ENCODE peak calls at places on chromosomes 11 and 22, in seven cellular contexts. Z is GM12878, J is Panc1, S is H1, R is SK-N-SH, Q is HepG2, T is K562. D is an unnamed sample.

GRCh38 chr22:19772673-19773469 is 12.3 kb downstream of the TBX1 start:
- DNase-seq in T (peak; percentile 69), Z (peak; percentile 61), R (no peak), J (no peak), Q (no peak), S (no peak), D (no peak)

GRCh38 chr11:77039491-77040400 is 5.5 kb downstream of the B3GNT6 start:
- DNase-seq in S (no peak), J (no peak), Q (no peak), R (peak; percentile 81), Z (no peak), T (no peak), D (no peak)

GRCh38 chr11:23991140-23991539 is 505.7 kb upstream of the LUZP2 start:
- DNase-seq in Q (no peak), T (no peak), S (no peak), Z (no peak), R (no peak), J (no peak), D (no peak)

GRCh38 chr11:103222801-103223200 is 113.6 kb downstream of the DYNC2H1 start:
- DNase-seq in T (no peak), J (no peak), S (no peak), Q (no peak), R (no peak), Z (no peak), D (no peak)

GRCh38 chr11:130671801-130672700 is 223.6 kb downstream of the ADAMTS15 start:
- DNase-seq in R (peak; percentile 44), S (no peak), J (no peak), Q (no peak), T (no peak), Z (no peak), D (no peak)

GRCh38 chr11:16925495-16926065 is 88.6 kb downstream of the PLEKHA7 start:
- DNase-seq in Q (peak; percentile 64), R (peak; percentile 85), J (no peak), Z (no peak), S (peak; percentile 61), T (no peak), D (peak; percentile 29)

GRCh38 chr11:1070594-1071462 is 3.8 kb upstream of the MUC2 start:
- DNase-seq in Z (no peak), R (no peak), Q (no peak), J (no peak), T (no peak), S (no peak), D (no peak)

GRCh38 chr11:61914471-61915171 is 2.7 kb downstream of the RAB3IL1 start:
- DNase-seq in J (no peak), S (no peak), T (no peak), Q (no peak), R (peak; percentile 14), Z (no peak), D (no peak)

GRCh38 chr11:111601636-111601978 is 642 bp upstream of the SIK2 start:
- DNase-seq in Q (no peak), S (no peak), T (no peak), J (no peak), Z (no peak), R (no peak), D (no peak)

GRCh38 chr11:27357250-27357649 is 5.8 kb downstream of the CCDC34 start:
- DNase-seq in Z (no peak), S (no peak), R (no peak), Q (no peak), T (no peak), J (no peak), D (no peak)

DNA sequence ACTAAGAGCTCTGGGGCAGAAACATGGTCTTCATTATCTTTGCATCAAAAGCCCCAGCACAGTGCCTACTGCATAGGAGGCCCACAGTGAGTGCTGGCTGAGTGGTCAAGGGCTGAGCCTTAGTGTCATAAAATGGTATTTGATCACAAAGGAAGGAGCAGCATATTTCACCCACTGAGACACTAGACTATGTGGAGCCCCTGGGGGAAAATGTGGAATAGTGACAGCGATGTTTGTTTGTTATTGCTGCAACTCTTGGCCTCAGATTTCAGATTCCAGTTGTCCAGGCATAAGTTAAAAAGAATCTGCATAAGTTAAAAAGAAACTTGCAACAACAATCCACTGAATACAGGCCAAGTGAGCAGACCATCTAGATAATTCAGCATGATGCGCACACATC is 7.0 kb downstream of the KIRREL3 start:
- DNase-seq in Q (no peak), T (no peak), Z (no peak), S (no peak), J (no peak), R (no peak), D (no peak)
- TF ChIP-seq SIN3A in Q (no peak), T (no peak), Z (no peak), S (no peak), J (no peak), R (no peak), D (no peak)

GRCh38 chr11:69452589-69452988 is 28.9 kb upstream of the LINC01488 start:
- DNase-seq in Q (no peak), R (no peak), S (no peak), T (no peak), Z (no peak), J (no peak), D (no peak)

GRCh38 chr11:69454018-69454417 is 27.4 kb upstream of the LINC01488 start:
- DNase-seq in S (no peak), Z (no peak), Q (peak; percentile 37), T (no peak), R (no peak), J (no peak), D (no peak)

GRCh38 chr11:69451289-69451688 is 30.2 kb upstream of the LINC01488 start:
- DNase-seq in S (no peak), R (no peak), J (no peak), Z (no peak), Q (no peak), T (no peak), D (no peak)

GRCh38 chr11:69450857-69451220 is 30.6 kb upstream of the LINC01488 start:
- DNase-seq in Q (no peak), T (no peak), J (no peak), Z (no peak), S (no peak), R (no peak), D (no peak)

DNA sequence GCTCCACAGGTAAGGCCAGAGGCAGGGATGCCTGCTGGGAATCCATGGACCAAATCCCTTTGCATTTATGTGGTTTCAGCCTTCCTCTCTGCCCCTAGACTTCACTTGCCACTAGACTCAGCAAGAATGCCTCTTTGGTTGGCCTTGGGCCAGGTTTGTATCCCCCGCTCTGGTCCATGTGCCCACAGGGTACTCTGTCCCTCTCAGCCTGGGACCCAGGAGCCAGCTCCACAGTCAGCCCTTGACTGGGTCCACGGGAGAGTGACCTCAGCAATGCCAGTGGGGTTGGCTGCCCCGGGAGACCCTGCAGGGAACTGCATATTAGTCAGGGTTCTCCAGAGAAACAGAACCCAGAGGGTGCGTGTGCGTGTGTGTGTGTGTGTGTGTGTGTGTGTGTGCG is 28.3 kb upstream of the LINC01488 start:
- DNase-seq in T (no peak), S (no peak), Q (no peak), R (no peak), Z (no peak), J (no peak), D (no peak)
- TF ChIP-seq SIN3A in T (no peak), S (no peak), Q (no peak), R (no peak), Z (no peak), J (no peak), D (no peak)

GRCh38 chr11:117631336-117632090 is 165.5 kb downstream of the DSCAML1 start:
- DNase-seq in S (no peak), T (no peak), Q (no peak), J (no peak), Z (no peak), R (no peak), D (no peak)
- TF ChIP-seq SIN3A in S (no peak), T (no peak), Q (no peak), J (no peak), Z (no peak), R (no peak), D (no peak)

DNA sequence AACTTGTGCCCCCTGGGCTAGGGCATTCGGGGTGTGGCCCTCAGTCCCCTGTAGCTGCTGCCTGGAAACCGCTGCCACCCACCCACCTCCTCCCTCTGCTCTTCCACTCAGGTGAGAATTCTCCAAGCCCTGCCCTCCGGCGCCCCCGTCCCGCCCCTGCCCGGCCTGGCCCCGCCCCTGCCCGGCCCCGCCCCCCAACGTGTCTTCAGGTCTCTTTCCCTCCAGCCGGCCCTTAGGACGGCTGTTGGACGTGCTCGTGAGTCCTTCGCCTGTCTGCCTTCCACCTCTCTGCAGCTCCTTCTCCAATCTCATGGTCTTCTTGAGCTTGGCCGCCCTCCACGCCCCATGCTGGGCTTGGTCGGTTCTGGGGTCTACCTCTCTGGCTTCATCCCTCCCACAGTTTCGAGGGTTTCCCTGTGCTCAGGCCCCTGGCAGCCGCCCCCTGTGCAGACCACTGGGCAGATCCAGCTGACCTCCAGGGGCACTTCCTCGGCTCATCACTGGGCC is 12.2 kb downstream of the MAPK8IP2 start:
- DNase-seq in T (peak; percentile 86), J (no peak), Z (no peak), Q (no peak), S (no peak), R (peak; percentile 89), D (no peak)
- TF ChIP-seq SIN3A in T (no peak), J (no peak), Z (no peak), Q (no peak), S (no peak), R (no peak), D (no peak)

GRCh38 chr11:65554842-65555395 is 3.2 kb downstream of the LTBP3 start:
- DNase-seq in T (no peak), Z (no peak), S (no peak), Q (no peak), J (no peak), R (no peak), D (no peak)

GRCh38 chr11:65556470-65557279 is 1.5 kb downstream of the LTBP3 start:
- DNase-seq in Z (no peak), S (no peak), J (no peak), Q (no peak), R (no peak), T (no peak), D (no peak)

GRCh38 chr11:65557280-65558001 is 718 bp downstream of the LTBP3 start:
- DNase-seq in Q (peak; percentile 63), J (no peak), S (no peak), R (peak; percentile 85), T (no peak), Z (no peak), D (no peak)

GRCh38 chr11:65554057-65554818 is 3.9 kb downstream of the LTBP3 start:
- DNase-seq in J (no peak), R (no peak), Q (no peak), T (no peak), S (no peak), Z (no peak), D (no peak)

DNA sequence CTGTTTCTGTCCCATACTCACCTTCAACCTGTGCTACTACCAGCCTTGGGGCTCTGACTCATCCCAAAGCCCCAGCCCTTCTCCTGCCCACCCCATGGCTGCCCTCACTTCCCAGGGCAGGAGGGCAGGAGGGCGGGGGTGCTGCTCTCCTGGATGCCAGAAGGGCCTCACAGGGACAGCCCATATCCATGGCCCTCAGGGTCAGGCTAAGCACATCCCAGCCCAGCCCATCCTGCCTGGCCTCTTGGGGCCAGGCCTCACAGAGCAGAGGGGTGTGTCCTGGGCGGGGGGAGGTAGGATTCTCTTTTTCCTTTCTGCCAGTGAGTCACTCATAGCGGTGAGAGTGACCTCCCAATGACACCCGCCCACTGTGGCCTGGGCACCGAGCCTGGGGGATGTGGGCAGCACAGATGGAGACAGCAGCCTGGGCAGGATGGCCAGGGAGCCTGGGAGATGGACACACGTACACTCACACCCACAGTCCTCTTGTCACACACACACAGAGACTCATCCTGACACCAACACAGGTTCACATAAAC is 2.4 kb downstream of the LTBP3 start:
- DNase-seq in R (peak; percentile 64), T (no peak), J (peak; percentile 73), Q (peak; percentile 83), S (no peak), Z (no peak), D (peak; percentile 71)
- TF ChIP-seq SIN3A in R (peak; percentile 84), T (no peak), J (no peak), Q (peak; percentile 41), S (no peak), Z (no peak), D (no peak)

D was measured in HCT116.